ENCODE peak calls at places on chromosomes 3 and 15, in four cellular contexts. L, J, Y and U are unnamed samples.

GRCh38 chr3:99410789-99411311 is 227.5 kb upstream of the COL8A1 start:
- DNase-seq in J (no peak), Y (no peak), L (peak; percentile 61), U (peak; percentile 88)

GRCh38 chr3:78825858-78826215 is 942.0 kb downstream of the ROBO1 start:
- DNase-seq in L (no peak), Y (no peak), J (no peak), U (no peak)

GRCh38 chr3:159766563-159767185 is 222.0 kb upstream of the IL12A start:
- DNase-seq in Y (no peak), L (no peak), J (peak; percentile 12), U (peak; percentile 34)

GRCh38 chr3:30354513-30354912 is 251.9 kb upstream of the TGFBR2 start:
- DNase-seq in J (no peak), Y (no peak), L (no peak), U (no peak)

GRCh38 chr3:183490653-183491052 is 62.2 kb upstream of the MCF2L2 start:
- DNase-seq in L (no peak), Y (no peak), J (no peak), U (no peak)

GRCh38 chr15:99906793-99907192 is 173.6 kb upstream of the LYSMD4 start:
- DNase-seq in J (no peak), L (no peak), Y (no peak), U (no peak)

GRCh38 chr3:49316696-49317457 is 23.0 kb downstream of the USP4 start:
- DNase-seq in J (no peak), Y (no peak), L (no peak), U (no peak)

GRCh38 chr3:60017631-60018030 is 967.8 kb upstream of the CFAP20DC start:
- DNase-seq in J (no peak), L (no peak), Y (peak; percentile 1), U (no peak)

GRCh38 chr3:24354230-24354629 is 140.4 kb downstream of the THRB start:
- DNase-seq in Y (no peak), J (no peak), L (no peak), U (no peak)